ENCODE peak calls at places on chromosomes 6 and 20, in eight cellular contexts. T is OCI-LY7, D is mesothelial cell of epicardium, U is nephron progenitor cell, N is progenitor cell of endocrine pancreas, Q is choroid plexus epithelial cell, E is NB4, B is pancreas. G is an unnamed sample.

GRCh38 chr20:63678667-63679465 is 17.6 kb upstream of the TNFRSF6B start:
- DNase-seq in T (no peak), B (no peak), D (no peak), N (no peak), E (no peak), U (no peak), Q (no peak), G (no peak)

GRCh38 chr6:135162678-135163439 is 18.2 kb upstream of the MYB start:
- DNase-seq in U (peak), N (peak), D (no peak), Q (peak), T (peak), E (peak), B (no peak), G (peak)

GRCh38 chr20:32585011-32585518 is at the start of gene NOL4L:
- DNase-seq in E (peak), Q (peak), D (peak), T (peak), N (peak), B (no peak), U (peak), G (peak)

GRCh38 chr6:21593412-21593926 is at the start of gene SOX4:
- DNase-seq in D (peak), B (peak), Q (peak), T (peak), U (peak), E (peak), N (peak), G (peak)

GRCh38 chr6:157521665-157522335 is 140.8 kb downstream of the ZDHHC14 start:
- DNase-seq in Q (no peak), E (peak), T (no peak), B (no peak), D (no peak), N (no peak), U (no peak), G (no peak)

GRCh38 chr6:1371933-1372332 is 17.4 kb upstream of the FOXF2 start:
- DNase-seq in U (no peak), B (no peak), E (no peak), N (no peak), T (no peak), Q (no peak), D (no peak), G (no peak)

GRCh38 chr6:85360794-85361642 is 88.9 kb upstream of the NT5E start:
- DNase-seq in N (no peak), Q (peak), U (no peak), T (no peak), B (no peak), E (peak), D (no peak), G (no peak)

GRCh38 chr6:14333556-14334305 is 216.2 kb downstream of the CD83 start:
- DNase-seq in B (no peak), U (no peak), E (no peak), Q (peak), N (no peak), T (no peak), D (no peak), G (no peak)

GRCh38 chr20:56628873-56629463 is at the start of gene TFAP2C:
- DNase-seq in E (peak), T (no peak), D (peak), Q (peak), B (peak), U (peak), N (peak), G (peak)

GRCh38 chr6:40774932-40775331 is 187.8 kb upstream of the LRFN2 start:
- DNase-seq in Q (peak), T (peak), U (no peak), D (no peak), N (no peak), E (peak), B (no peak), G (no peak)
- TF ChIP-seq CTCF in Q (peak), T (peak), U (no peak), D (no peak), N (no peak), E (peak), B (no peak), G (no peak)

GRCh38 chr20:16760431-16761304 is 12.5 kb downstream of the OTOR start:
- DNase-seq in N (no peak), B (no peak), U (no peak), T (no peak), Q (no peak), E (no peak), D (no peak), G (no peak)

GRCh38 chr20:16764560-16764959 is 16.4 kb downstream of the OTOR start:
- DNase-seq in E (no peak), T (no peak), Q (no peak), B (no peak), U (no peak), N (no peak), D (no peak), G (no peak)

GRCh38 chr20:16761305-16761829 is 13.2 kb downstream of the OTOR start:
- DNase-seq in T (peak), D (peak), B (no peak), E (peak), U (peak), Q (peak), N (peak), G (peak)

GRCh38 chr20:16758459-16759160 is 10.5 kb downstream of the OTOR start:
- DNase-seq in Q (no peak), N (no peak), E (no peak), B (no peak), T (no peak), U (no peak), D (no peak), G (no peak)

GRCh38 chr20:16759161-16759523 is 11.0 kb downstream of the OTOR start:
- DNase-seq in T (no peak), U (no peak), D (no peak), N (no peak), B (no peak), Q (no peak), E (no peak), G (no peak)
- TF ChIP-seq CTCF in T (no peak), U (no peak), D (no peak), N (no peak), B (no peak), Q (no peak), E (no peak), G (no peak)

GRCh38 chr6:144332177-144332576 is 47.0 kb downstream of the UTRN start:
- DNase-seq in D (no peak), Q (no peak), T (no peak), N (no peak), E (no peak), B (no peak), U (no peak), G (no peak)

GRCh38 chr6:144335315-144335861 is 50.3 kb downstream of the UTRN start:
- DNase-seq in T (peak), B (no peak), U (no peak), D (no peak), E (peak), Q (no peak), N (no peak), G (no peak)

GRCh38 chr6:144335914-144336313 is 50.8 kb downstream of the UTRN start:
- DNase-seq in Q (no peak), D (no peak), T (peak), B (no peak), E (peak), U (no peak), N (no peak), G (no peak)

GRCh38 chr6:144331610-144332009 is 46.5 kb downstream of the UTRN start:
- DNase-seq in Q (peak), B (no peak), N (no peak), U (no peak), E (no peak), D (no peak), T (no peak), G (no peak)

GRCh38 chr6:144334150-144334708 is 49.1 kb downstream of the UTRN start:
- DNase-seq in E (peak), N (no peak), T (peak), B (no peak), D (no peak), Q (no peak), U (no peak), G (no peak)
- TF ChIP-seq CTCF in E (no peak), N (no peak), T (no peak), B (no peak), D (no peak), Q (no peak), U (no peak), G (no peak)

GRCh38 chr20:46708172-46708860 is 1.1 kb upstream of the SLC2A10 start:
- DNase-seq in E (no peak), Q (no peak), N (no peak), T (no peak), D (no peak), B (peak), U (no peak), G (no peak)
- TF ChIP-seq CTCF in E (no peak), Q (peak), N (peak), T (no peak), D (peak), B (peak), U (peak), G (peak)

DNA sequence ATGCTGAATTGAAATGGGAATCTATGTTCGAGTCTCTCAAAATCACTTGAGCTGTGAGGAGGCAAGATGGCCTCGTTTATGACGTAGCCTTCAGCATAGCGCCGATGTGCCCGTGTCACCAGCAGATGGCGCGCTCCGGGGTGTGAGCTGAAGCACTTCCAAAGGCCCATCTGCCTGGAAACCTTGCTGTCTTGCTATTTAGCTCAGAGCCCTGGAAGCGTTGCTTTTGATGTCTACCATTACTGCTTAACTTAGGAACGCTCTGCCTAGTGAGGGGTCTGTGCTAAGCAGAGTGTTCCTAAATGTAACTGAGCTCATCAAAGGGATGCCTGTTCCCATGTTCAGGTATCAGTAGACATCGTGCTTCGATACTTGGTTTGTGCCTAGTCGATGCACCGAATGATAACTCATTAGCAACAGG is 67.7 kb downstream of the SYCP2L start:
- DNase-seq in D (peak), U (peak), B (peak), Q (peak), T (peak), E (peak), N (peak), G (peak)
- TF ChIP-seq CTCF in D (peak), U (peak), B (peak), Q (peak), T (peak), E (peak), N (peak), G (peak)

GRCh38 chr6:39188101-39188455 is 41.2 kb downstream of the KCNK5 start:
- DNase-seq in N (no peak), D (no peak), U (no peak), B (no peak), E (no peak), T (no peak), Q (no peak), G (no peak)
- TF ChIP-seq CTCF in N (no peak), D (no peak), U (no peak), B (no peak), E (no peak), T (no peak), Q (no peak), G (no peak)

GRCh38 chr20:44471481-44471882 is 4.2 kb upstream of the TTPAL start:
- DNase-seq in B (no peak), T (no peak), D (no peak), E (peak), N (no peak), U (no peak), Q (peak), G (no peak)
- TF ChIP-seq CTCF in B (no peak), T (peak), D (no peak), E (peak), N (peak), U (peak), Q (peak), G (no peak)

GRCh38 chr20:60453847-60454246 is 495.6 kb downstream of the CDH26 start:
- DNase-seq in N (no peak), D (no peak), U (peak), B (no peak), Q (no peak), T (peak), E (no peak), G (peak)
- TF ChIP-seq CTCF in N (peak), D (no peak), U (no peak), B (no peak), Q (no peak), T (peak), E (no peak), G (no peak)

GRCh38 chr6:127857051-127857637 is 43.7 kb downstream of the THEMIS start:
- DNase-seq in U (no peak), T (no peak), N (no peak), Q (no peak), E (no peak), D (no peak), B (no peak), G (no peak)

GRCh38 chr6:127859956-127860355 is 40.9 kb downstream of the THEMIS start:
- DNase-seq in Q (no peak), U (no peak), D (no peak), T (no peak), E (no peak), B (no peak), N (no peak), G (no peak)

GRCh38 chr6:127858992-127859391 is 41.9 kb downstream of the THEMIS start:
- DNase-seq in D (no peak), U (no peak), N (no peak), B (no peak), E (no peak), Q (no peak), T (no peak), G (no peak)

GRCh38 chr6:127854009-127854408 is 46.8 kb downstream of the THEMIS start:
- DNase-seq in N (no peak), Q (peak), B (no peak), D (no peak), U (no peak), E (peak), T (no peak), G (no peak)

GRCh38 chr6:127855542-127856159 is 45.2 kb downstream of the THEMIS start:
- DNase-seq in Q (peak), E (peak), D (no peak), U (no peak), T (no peak), N (no peak), B (no peak), G (peak)
- TF ChIP-seq CTCF in Q (peak), E (peak), D (no peak), U (peak), T (peak), N (peak), B (no peak), G (peak)

DNA sequence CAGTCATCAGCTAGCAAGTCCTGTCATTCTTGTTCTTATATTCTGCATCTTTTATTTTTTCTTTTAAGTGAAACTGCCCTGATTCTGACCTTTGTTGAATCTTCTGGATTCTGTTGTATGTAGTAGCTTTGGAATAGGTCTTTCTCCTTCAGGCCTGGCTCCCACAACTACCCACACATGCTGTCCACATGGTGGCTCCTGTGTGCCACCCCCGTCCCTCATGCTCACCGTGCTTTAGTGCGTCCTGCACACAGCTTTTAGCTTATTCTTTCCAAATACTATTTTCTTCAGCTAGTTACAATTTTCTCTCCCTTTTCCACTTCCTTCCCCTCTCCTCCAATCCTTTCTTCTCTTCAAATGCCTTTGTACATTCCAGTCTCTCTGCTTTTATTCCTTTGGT is 61.8 kb downstream of the CTNNBL1 start:
- DNase-seq in T (no peak), D (no peak), Q (peak), B (no peak), U (peak), N (no peak), E (peak), G (no peak)
- TF ChIP-seq CTCF in T (peak), D (no peak), Q (peak), B (no peak), U (no peak), N (peak), E (no peak), G (no peak)

G was measured in endothelial cell.